ENCODE peak calls at places on chromosomes 11 and 22, in eight cellular contexts. O, Z, E, S, M, K, B and X are unnamed samples.

GRCh38 chr11:23112987-23113886 is 253.0 kb upstream of the CCDC179 start:
- DNase-seq in M (peak), Z (no peak), O (peak), B (no peak), E (no peak), K (no peak), S (peak), X (peak)

GRCh38 chr11:71298761-71299181 is 46.4 kb upstream of the SHANK2 start:
- DNase-seq in B (no peak), M (no peak), Z (no peak), O (no peak), E (no peak), K (no peak), S (no peak), X (no peak)

GRCh38 chr11:86245369-86246292 is 1.1 kb downstream of the EED start:
- DNase-seq in E (no peak), M (peak), O (no peak), S (peak), K (no peak), Z (no peak), B (no peak), X (no peak)

GRCh38 chr22:44158766-44159165 is 22.0 kb upstream of the PARVG start:
- DNase-seq in O (no peak), M (no peak), Z (no peak), B (no peak), S (no peak), E (no peak), K (no peak), X (no peak)

GRCh38 chr11:43779306-43779705 is 98.8 kb downstream of the HSD17B12 start:
- DNase-seq in O (no peak), M (no peak), K (no peak), E (no peak), S (no peak), B (no peak), Z (no peak), X (no peak)

GRCh38 chr11:61332266-61332822 is 561 bp downstream of the DDB1 start:
- DNase-seq in S (peak), Z (no peak), B (no peak), K (no peak), O (no peak), M (peak), E (no peak), X (no peak)

GRCh38 chr11:61447601-61448551 is 18.0 kb downstream of the SDHAF2 start:
- DNase-seq in B (no peak), K (no peak), O (no peak), S (no peak), M (no peak), E (no peak), Z (no peak), X (no peak)

GRCh38 chr22:46256358-46256958 is 6.4 kb upstream of the CDPF1 start:
- DNase-seq in B (no peak), O (no peak), K (no peak), E (no peak), Z (no peak), S (no peak), M (no peak), X (no peak)

GRCh38 chr11:35364101-35364780 is 55.1 kb downstream of the SLC1A2 start:
- DNase-seq in O (no peak), E (no peak), Z (peak), S (peak), B (peak), K (no peak), M (no peak), X (peak)

GRCh38 chr11:60777572-60777971 is 7.6 kb upstream of the MS4A10 start:
- DNase-seq in E (no peak), Z (no peak), S (peak), M (no peak), O (no peak), K (no peak), B (no peak), X (no peak)

GRCh38 chr11:61587541-61587941 is 6.7 kb upstream of the SYT7 start:
- DNase-seq in Z (no peak), E (peak), K (peak), M (no peak), S (peak), O (peak), B (peak), X (no peak)

GRCh38 chr11:64867748-64868462 is 10.5 kb downstream of the EHD1 start:
- DNase-seq in E (no peak), O (no peak), S (no peak), M (no peak), B (no peak), K (no peak), Z (no peak), X (no peak)

GRCh38 chr11:125049393-125049792 is 13.7 kb upstream of the SLC37A2 start:
- DNase-seq in Z (no peak), E (no peak), O (no peak), K (no peak), M (no peak), B (no peak), S (no peak), X (no peak)

GRCh38 chr22:25072406-25072805 is 119.9 kb downstream of the KIAA1671 start:
- DNase-seq in O (no peak), Z (no peak), B (no peak), E (no peak), S (no peak), K (no peak), M (no peak), X (no peak)

GRCh38 chr11:11640996-11641395 is 19.2 kb upstream of the GALNT18 start:
- DNase-seq in O (no peak), S (no peak), Z (peak), E (no peak), K (no peak), M (no peak), B (no peak), X (no peak)

GRCh38 chr11:121649798-121650197 is 197.0 kb upstream of the SORL1-AS1 start:
- DNase-seq in O (no peak), B (no peak), E (no peak), S (no peak), Z (no peak), M (no peak), K (no peak), X (no peak)

GRCh38 chr11:61711493-61711892 is 31.3 kb downstream of the DAGLA start:
- DNase-seq in B (no peak), E (no peak), O (no peak), K (no peak), S (no peak), M (no peak), Z (no peak), X (no peak)

GRCh38 chr22:27463121-27463520 is 338.4 kb downstream of the MN1 start:
- DNase-seq in Z (no peak), B (no peak), S (no peak), K (no peak), O (no peak), E (no peak), M (no peak), X (no peak)

GRCh38 chr22:27461470-27461869 is 340.1 kb downstream of the MN1 start:
- DNase-seq in M (no peak), E (no peak), K (no peak), B (no peak), O (no peak), Z (no peak), S (peak), X (peak)

GRCh38 chr22:27462190-27462589 is 339.4 kb downstream of the MN1 start:
- DNase-seq in E (no peak), Z (peak), S (no peak), M (no peak), K (no peak), B (no peak), O (no peak), X (no peak)

GRCh38 chr22:27459955-27460354 is 341.6 kb downstream of the MN1 start:
- DNase-seq in K (no peak), B (no peak), O (no peak), S (no peak), M (no peak), E (no peak), Z (no peak), X (no peak)

DNA sequence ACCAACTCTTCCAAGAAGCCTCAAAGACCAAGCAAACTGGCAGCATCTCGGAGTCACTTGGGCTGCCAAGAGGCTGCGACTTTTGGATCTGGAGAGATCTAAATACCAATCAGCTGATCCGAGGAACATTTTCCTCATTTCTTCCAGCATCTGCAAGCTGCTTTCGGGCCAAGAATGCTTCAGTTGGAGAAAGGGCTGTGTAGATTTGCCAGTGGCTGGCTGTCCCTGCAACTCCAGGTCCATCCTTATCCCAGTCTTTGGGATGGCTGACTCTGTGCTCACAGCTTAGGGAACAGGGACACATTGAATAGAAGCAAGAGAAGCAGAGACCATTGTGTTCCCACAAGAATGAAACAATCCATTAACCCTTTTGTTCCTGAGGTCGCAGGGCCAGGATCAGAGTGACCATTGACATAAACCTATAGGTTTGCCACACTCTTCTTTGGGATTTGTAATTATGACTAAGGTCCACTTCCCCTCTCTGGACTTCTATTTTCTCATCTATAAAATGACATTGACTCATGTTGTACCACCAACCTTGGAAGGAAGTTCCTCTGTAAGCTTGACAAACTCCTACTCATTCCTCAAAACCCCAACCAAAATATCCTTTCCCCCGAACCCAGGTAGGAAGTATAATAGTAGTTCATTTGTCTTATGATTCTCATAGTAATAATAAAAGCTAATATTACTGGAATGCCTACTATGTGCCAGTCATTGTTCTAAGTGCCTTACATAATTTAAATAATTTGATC is 340.8 kb downstream of the MN1 start:
- DNase-seq in Z (no peak), O (no peak), M (no peak), B (peak), S (peak), E (no peak), K (no peak), X (no peak)
- TF ChIP-seq CTCF in Z (no peak), O (no peak), M (no peak), B (no peak), S (no peak), E (no peak), K (no peak), X (no peak)

GRCh38 chr11:33996498-33997454 is 54.8 kb upstream of the CAPRIN1 start:
- DNase-seq in M (peak), O (peak), K (peak), S (peak), B (peak), E (peak), Z (peak), X (no peak)
- H3K4me3 ChIP-seq in M (no peak), O (no peak), K (no peak), S (no peak), B (no peak), E (no peak), Z (peak), X (peak)

DNA sequence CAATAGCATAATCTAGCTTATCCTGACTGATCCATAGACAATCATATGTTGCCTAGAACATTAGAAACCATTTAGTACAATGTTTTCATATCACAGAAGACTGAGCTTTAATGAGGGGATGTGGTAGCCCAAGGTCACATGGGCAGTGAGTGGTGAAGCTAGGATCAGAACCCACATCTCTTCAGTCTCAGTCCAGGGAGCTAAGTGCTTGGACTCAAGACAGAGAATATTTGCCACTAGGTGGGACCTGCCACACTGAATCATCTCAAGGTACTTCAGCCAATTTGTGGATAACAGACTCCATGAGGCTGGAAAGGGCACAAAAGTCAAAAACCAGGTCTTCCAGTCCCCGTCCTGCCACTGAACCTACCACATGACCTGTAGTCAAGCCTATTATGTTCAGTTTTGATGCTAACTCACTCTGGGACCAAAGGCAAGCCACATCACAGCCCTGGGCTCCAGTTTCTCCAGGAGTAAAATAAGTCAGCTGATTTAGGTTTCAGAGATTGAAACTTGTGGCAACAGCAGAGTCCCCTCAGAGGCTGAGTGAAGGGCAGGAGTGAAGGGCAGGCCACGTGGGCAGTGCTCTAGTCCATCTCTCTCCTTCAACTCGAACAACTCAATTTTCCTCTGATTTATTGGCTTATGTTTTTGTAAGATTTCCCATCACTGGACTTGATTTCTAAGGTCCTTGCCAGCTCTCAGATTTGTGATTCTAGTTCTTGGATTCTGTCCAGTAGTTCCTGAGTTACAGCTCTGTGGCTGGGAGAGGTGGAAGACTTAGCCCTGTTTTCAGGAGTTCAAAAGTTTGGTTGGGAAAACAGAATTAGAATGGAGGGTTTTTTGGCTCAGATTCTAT is 84.6 kb upstream of the PHOX2A start:
- DNase-seq in M (no peak), K (no peak), S (peak), E (no peak), Z (no peak), B (no peak), O (no peak), X (no peak)
- TF ChIP-seq CTCF in M (no peak), K (no peak), S (no peak), E (no peak), Z (no peak), B (no peak), O (no peak), X (peak)

GRCh38 chr11:115454525-115454924 is 49.7 kb downstream of the CADM1 start:
- DNase-seq in S (no peak), M (no peak), Z (no peak), K (no peak), O (no peak), E (no peak), B (no peak), X (no peak)
- H3K4me3 ChIP-seq in S (no peak), M (no peak), Z (no peak), K (no peak), O (no peak), E (no peak), B (no peak), X (no peak)

DNA sequence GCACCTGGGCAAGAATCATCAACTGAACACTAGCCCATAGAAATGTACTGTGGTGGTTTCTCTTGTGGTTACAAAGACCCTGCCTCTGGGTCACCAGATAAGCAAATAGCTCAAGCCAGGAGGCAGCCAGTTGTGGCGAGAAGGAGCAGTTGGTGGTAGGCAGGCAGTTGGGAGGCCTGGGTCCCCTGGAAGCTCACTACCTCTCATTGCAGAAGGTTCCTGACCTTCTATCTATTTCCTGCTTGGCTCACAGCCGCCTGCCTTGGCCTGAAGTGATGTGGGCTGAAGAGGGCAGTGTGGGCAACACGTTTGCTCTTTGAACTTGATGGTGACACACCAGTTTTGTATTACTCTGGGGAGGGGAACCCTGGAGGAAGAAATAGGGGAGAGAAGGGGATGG is 34.7 kb downstream of the NECTIN1 start:
- DNase-seq in O (peak), E (no peak), Z (no peak), K (no peak), M (peak), S (no peak), B (no peak), X (no peak)
- TF ChIP-seq CTCF in O (no peak), E (no peak), Z (no peak), K (no peak), M (peak), S (no peak), B (no peak), X (peak)

GRCh38 chr22:39422101-39422500 is 22.5 kb downstream of the TAB1 start:
- DNase-seq in K (no peak), O (no peak), E (no peak), S (no peak), B (no peak), M (no peak), Z (no peak), X (no peak)

GRCh38 chr22:39422721-39423120 is 23.1 kb downstream of the TAB1 start:
- DNase-seq in Z (no peak), S (no peak), K (no peak), E (no peak), O (no peak), M (no peak), B (no peak), X (no peak)

GRCh38 chr22:39423976-39424375 is 24.4 kb downstream of the TAB1 start:
- DNase-seq in Z (no peak), M (no peak), E (no peak), K (no peak), B (no peak), O (no peak), S (no peak), X (no peak)

GRCh38 chr22:39419911-39420310 is 20.3 kb downstream of the TAB1 start:
- DNase-seq in S (no peak), O (no peak), K (no peak), Z (no peak), M (no peak), B (no peak), E (peak), X (no peak)

DNA sequence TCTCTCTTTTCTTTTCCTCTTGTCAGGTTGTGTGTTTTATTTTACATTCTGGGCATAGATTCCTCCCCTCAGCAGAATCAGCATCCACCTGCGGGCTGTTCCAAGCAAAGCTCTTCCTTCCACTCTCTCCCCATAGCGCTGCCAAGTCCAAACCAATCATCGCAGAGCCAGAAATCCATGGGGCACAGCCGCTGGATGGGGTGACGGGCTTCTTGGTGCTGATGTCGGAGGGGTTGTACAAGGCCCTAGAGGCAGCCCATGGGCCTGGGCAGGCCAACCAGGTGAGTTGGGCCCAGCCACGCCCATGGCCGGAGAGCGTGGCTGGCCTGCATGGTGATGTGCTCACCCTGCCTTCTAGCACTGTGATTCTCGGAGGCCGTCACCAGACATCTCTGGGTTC is 22.1 kb downstream of the TAB1 start:
- DNase-seq in B (no peak), O (no peak), Z (no peak), M (no peak), S (no peak), K (no peak), E (no peak), X (no peak)
- H3K4me3 ChIP-seq in B (no peak), O (no peak), Z (no peak), M (no peak), S (no peak), K (no peak), E (no peak), X (no peak)

GRCh38 chr11:111851636-111852035 is 19.7 kb downstream of the ALG9 start:
- DNase-seq in O (no peak), M (peak), B (no peak), E (no peak), K (no peak), S (peak), Z (no peak), X (no peak)
- TF ChIP-seq CTCF in O (no peak), M (peak), B (peak), E (peak), K (no peak), S (peak), Z (peak), X (peak)

GRCh38 chr11:1486054-1486825 is at the start of gene MOB2:
- DNase-seq in K (no peak), B (peak), O (peak), M (no peak), E (peak), Z (peak), S (peak), X (no peak)
- H3K4me3 ChIP-seq in K (no peak), B (peak), O (no peak), M (no peak), E (peak), Z (peak), S (no peak), X (no peak)

GRCh38 chr11:66467034-66467659 is 442 bp downstream of the PELI3 start:
- DNase-seq in Z (no peak), S (peak), K (no peak), B (peak), E (peak), M (peak), O (no peak), X (no peak)
- TF ChIP-seq CTCF in Z (no peak), S (peak), K (peak), B (no peak), E (peak), M (no peak), O (no peak), X (no peak)